ENCODE peak calls at places on chromosomes 2 and 18, in nine cellular contexts. One of them, this sample, is unnamed.

GRCh38 chr2:200039847-200040246 is 84.5 kb downstream of the MAIP1 start:
- DNase-seq in adrenal gland: no peak
- DNase-seq in neural progenitor cell: no peak
- DNase-seq in HCT116: no peak
- DNase-seq in BJ: peak; percentile 99
- DNase-seq in astrocyte of the spinal cord: peak; percentile 80
- DNase-seq in NB4: no peak
- DNase-seq in IMR-90: peak; percentile 99
- DNase-seq in endothelial cell of umbilical vein: no peak
- DNase-seq in this sample: no peak

GRCh38 chr2:10347559-10347941 is 44.8 kb downstream of the HPCAL1 start:
- DNase-seq in HCT116: no peak
- DNase-seq in neural progenitor cell: no peak
- DNase-seq in NB4: no peak
- DNase-seq in endothelial cell of umbilical vein: peak; percentile 37
- DNase-seq in adrenal gland: no peak
- DNase-seq in astrocyte of the spinal cord: no peak
- DNase-seq in BJ: no peak
- DNase-seq in IMR-90: no peak
- DNase-seq in this sample: no peak

GRCh38 chr2:160394153-160394552 is 99.5 kb downstream of the RBMS1 start:
- DNase-seq in NB4: peak; percentile 82
- DNase-seq in HCT116: no peak
- DNase-seq in endothelial cell of umbilical vein: no peak
- DNase-seq in IMR-90: no peak
- DNase-seq in BJ: no peak
- DNase-seq in astrocyte of the spinal cord: no peak
- DNase-seq in adrenal gland: no peak
- DNase-seq in neural progenitor cell: no peak
- DNase-seq in this sample: peak; percentile 38

GRCh38 chr2:67649331-67650071 is 252.4 kb downstream of the ETAA1 start:
- DNase-seq in endothelial cell of umbilical vein: peak; percentile 5
- DNase-seq in IMR-90: peak; percentile 61
- DNase-seq in astrocyte of the spinal cord: peak; percentile 23
- DNase-seq in HCT116: no peak
- DNase-seq in NB4: no peak
- DNase-seq in BJ: peak; percentile 66
- DNase-seq in neural progenitor cell: no peak
- DNase-seq in adrenal gland: peak; percentile 57
- DNase-seq in this sample: no peak

GRCh38 chr2:199602271-199602895 is 144.6 kb upstream of the SATB2 start:
- DNase-seq in adrenal gland: no peak
- DNase-seq in endothelial cell of umbilical vein: no peak
- DNase-seq in IMR-90: no peak
- DNase-seq in BJ: no peak
- DNase-seq in HCT116: peak; percentile 59
- DNase-seq in neural progenitor cell: peak; percentile 56
- DNase-seq in astrocyte of the spinal cord: no peak
- DNase-seq in NB4: peak; percentile 60
- DNase-seq in this sample: no peak

GRCh38 chr2:109422071-109422757 is 191.6 kb downstream of the SEPTIN10 start:
- DNase-seq in adrenal gland: no peak
- DNase-seq in astrocyte of the spinal cord: no peak
- DNase-seq in IMR-90: peak; percentile 28
- DNase-seq in BJ: no peak
- DNase-seq in endothelial cell of umbilical vein: no peak
- DNase-seq in neural progenitor cell: no peak
- DNase-seq in HCT116: no peak
- DNase-seq in NB4: no peak
- DNase-seq in this sample: no peak

GRCh38 chr2:9650119-9650821 is 19.5 kb upstream of the YWHAQ start:
- DNase-seq in NB4: no peak
- DNase-seq in adrenal gland: no peak
- DNase-seq in BJ: no peak
- DNase-seq in endothelial cell of umbilical vein: no peak
- DNase-seq in neural progenitor cell: no peak
- DNase-seq in IMR-90: no peak
- DNase-seq in astrocyte of the spinal cord: no peak
- DNase-seq in HCT116: no peak
- DNase-seq in this sample: no peak

GRCh38 chr2:46803911-46804670 is 111.5 kb downstream of the MCFD2 start:
- DNase-seq in endothelial cell of umbilical vein: no peak
- DNase-seq in neural progenitor cell: no peak
- DNase-seq in IMR-90: peak; percentile 96
- DNase-seq in BJ: peak; percentile 95
- DNase-seq in astrocyte of the spinal cord: peak; percentile 96
- DNase-seq in adrenal gland: peak; percentile 15
- DNase-seq in HCT116: peak; percentile 68
- DNase-seq in NB4: no peak
- DNase-seq in this sample: no peak

GRCh38 chr2:160752475-160753330 is 259.1 kb upstream of the RBMS1 start:
- DNase-seq in IMR-90: peak; percentile 64
- DNase-seq in HCT116: no peak
- DNase-seq in neural progenitor cell: no peak
- DNase-seq in endothelial cell of umbilical vein: peak; percentile 57
- DNase-seq in astrocyte of the spinal cord: peak; percentile 68
- DNase-seq in NB4: no peak
- DNase-seq in BJ: no peak
- DNase-seq in adrenal gland: no peak
- DNase-seq in this sample: no peak

GRCh38 chr18:52348209-52348608 is 8.2 kb downstream of the DCC start:
- DNase-seq in NB4: peak; percentile 36
- DNase-seq in adrenal gland: no peak
- DNase-seq in endothelial cell of umbilical vein: no peak
- DNase-seq in neural progenitor cell: peak; percentile 46
- DNase-seq in BJ: no peak
- DNase-seq in HCT116: no peak
- DNase-seq in astrocyte of the spinal cord: no peak
- DNase-seq in IMR-90: no peak
- DNase-seq in this sample: peak; percentile 33

GRCh38 chr2:62296833-62297641 is 101.1 kb downstream of the B3GNT2 start:
- DNase-seq in IMR-90: no peak
- DNase-seq in NB4: no peak
- DNase-seq in BJ: no peak
- DNase-seq in HCT116: no peak
- DNase-seq in astrocyte of the spinal cord: no peak
- DNase-seq in neural progenitor cell: no peak
- DNase-seq in adrenal gland: no peak
- DNase-seq in endothelial cell of umbilical vein: no peak
- DNase-seq in this sample: no peak

GRCh38 chr2:20625920-20626697 is 24.8 kb downstream of the HS1BP3 start:
- DNase-seq in BJ: no peak
- DNase-seq in neural progenitor cell: no peak
- DNase-seq in IMR-90: no peak
- DNase-seq in endothelial cell of umbilical vein: no peak
- DNase-seq in adrenal gland: peak; percentile 55
- DNase-seq in NB4: no peak
- DNase-seq in HCT116: no peak
- DNase-seq in astrocyte of the spinal cord: peak; percentile 66
- DNase-seq in this sample: no peak

GRCh38 chr2:166632616-166633015 is 138.6 kb upstream of the SCN7A start:
- DNase-seq in HCT116: no peak
- DNase-seq in neural progenitor cell: no peak
- DNase-seq in endothelial cell of umbilical vein: peak; percentile 39
- DNase-seq in astrocyte of the spinal cord: peak; percentile 99
- DNase-seq in NB4: no peak
- DNase-seq in adrenal gland: no peak
- DNase-seq in IMR-90: peak; percentile 98
- DNase-seq in BJ: peak; percentile 42
- DNase-seq in this sample: no peak

GRCh38 chr18:74171910-74172606 is 23.7 kb downstream of the TIMM21 start:
- DNase-seq in BJ: no peak
- DNase-seq in IMR-90: no peak
- DNase-seq in endothelial cell of umbilical vein: no peak
- DNase-seq in neural progenitor cell: no peak
- DNase-seq in adrenal gland: no peak
- DNase-seq in NB4: peak; percentile 12
- DNase-seq in HCT116: no peak
- DNase-seq in astrocyte of the spinal cord: no peak
- DNase-seq in this sample: peak; percentile 57

DNA sequence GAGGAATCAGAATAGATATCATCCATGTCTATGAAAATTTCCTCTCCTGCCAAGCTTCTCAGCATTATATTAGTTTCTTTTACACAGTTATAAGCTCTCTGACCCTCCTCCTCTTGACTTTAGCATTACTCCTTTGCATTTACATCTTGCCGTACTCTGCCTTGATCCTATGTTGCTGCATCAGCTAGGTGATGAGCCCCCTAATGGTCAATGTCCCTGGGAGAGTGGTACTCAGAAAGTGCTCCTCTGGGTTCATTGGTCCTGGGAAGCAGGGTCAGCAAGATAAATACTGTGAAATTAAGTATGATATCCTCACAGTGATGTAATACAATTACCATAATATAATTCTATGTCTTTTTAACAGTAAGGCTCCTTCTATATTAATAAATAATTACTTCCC is 74.1 kb downstream of the PKP4 start:
- DNase-seq in IMR-90: no peak
- DNase-seq in neural progenitor cell: no peak
- DNase-seq in adrenal gland: no peak
- DNase-seq in astrocyte of the spinal cord: no peak
- DNase-seq in HCT116: no peak
- DNase-seq in NB4: no peak
- DNase-seq in BJ: no peak
- DNase-seq in endothelial cell of umbilical vein: no peak
- DNase-seq in this sample: no peak
- TF ChIP-seq CTCF in IMR-90: no peak
- TF ChIP-seq CTCF in neural progenitor cell: no peak
- TF ChIP-seq CTCF in adrenal gland: no peak
- TF ChIP-seq CTCF in astrocyte of the spinal cord: no peak
- TF ChIP-seq CTCF in HCT116: no peak
- TF ChIP-seq CTCF in NB4: no peak
- TF ChIP-seq CTCF in BJ: no peak
- TF ChIP-seq CTCF in endothelial cell of umbilical vein: no peak
- TF ChIP-seq CTCF in this sample: no peak

GRCh38 chr2:156334496-156335478 is 2.3 kb upstream of the NR4A2 start:
- DNase-seq in endothelial cell of umbilical vein: peak; percentile 90
- DNase-seq in neural progenitor cell: peak; percentile 76
- DNase-seq in BJ: peak; percentile 48
- DNase-seq in IMR-90: peak; percentile 94
- DNase-seq in HCT116: peak; percentile 79
- DNase-seq in astrocyte of the spinal cord: peak; percentile 95
- DNase-seq in NB4: no peak
- DNase-seq in adrenal gland: peak; percentile 97
- DNase-seq in this sample: peak; percentile 75
- TF ChIP-seq CTCF in endothelial cell of umbilical vein: no peak
- TF ChIP-seq CTCF in neural progenitor cell: peak; percentile 1
- TF ChIP-seq CTCF in BJ: peak; percentile 35
- TF ChIP-seq CTCF in IMR-90: peak; percentile 37
- TF ChIP-seq CTCF in HCT116: no peak
- TF ChIP-seq CTCF in astrocyte of the spinal cord: peak; percentile 26
- TF ChIP-seq CTCF in NB4: no peak
- TF ChIP-seq CTCF in adrenal gland: no peak
- TF ChIP-seq CTCF in this sample: peak; percentile 12

DNA sequence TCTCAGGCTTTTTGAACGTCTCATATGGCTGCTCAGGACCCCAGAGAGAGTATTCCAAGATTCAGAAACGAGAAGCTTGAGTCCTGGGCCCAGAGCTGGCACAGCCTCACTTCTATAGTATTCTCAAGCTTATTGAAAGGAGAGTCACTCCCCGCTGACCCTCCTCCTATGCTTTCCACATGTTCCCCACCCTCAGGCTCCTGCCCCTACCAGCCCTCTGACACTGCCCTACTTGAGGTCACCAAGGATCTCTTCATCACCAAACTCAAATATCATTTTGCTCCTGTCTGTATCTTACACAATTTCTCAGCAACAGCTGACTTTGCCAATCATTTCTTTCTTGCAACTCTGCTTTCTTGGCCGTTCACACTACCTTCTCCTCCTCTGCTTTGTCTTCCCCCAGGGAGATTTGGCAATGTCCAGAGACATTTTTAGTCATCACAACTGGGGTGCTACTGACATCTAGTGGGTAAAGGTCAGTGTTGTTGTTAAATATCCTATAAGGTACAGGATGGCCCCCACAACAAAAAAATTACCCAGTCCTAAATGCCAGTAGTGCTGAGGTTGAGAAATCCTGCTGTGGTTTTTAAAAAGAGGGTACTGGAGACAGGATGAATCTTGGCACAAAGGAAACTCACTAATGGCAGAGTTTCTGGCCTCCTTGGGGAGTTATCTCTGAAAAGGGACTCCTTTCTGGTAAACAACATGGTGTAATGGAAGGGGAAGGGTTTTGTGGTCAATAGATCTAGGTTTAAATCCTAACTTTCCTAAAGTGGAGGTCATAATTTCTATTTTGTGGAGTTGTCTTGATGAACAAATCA is 26.9 kb upstream of the INSIG2 start:
- DNase-seq in endothelial cell of umbilical vein: peak; percentile 7
- DNase-seq in NB4: peak; percentile 85
- DNase-seq in astrocyte of the spinal cord: peak; percentile 67
- DNase-seq in IMR-90: peak; percentile 12
- DNase-seq in adrenal gland: no peak
- DNase-seq in HCT116: no peak
- DNase-seq in neural progenitor cell: peak; percentile 50
- DNase-seq in BJ: no peak
- DNase-seq in this sample: peak; percentile 71
- TF ChIP-seq CTCF in endothelial cell of umbilical vein: no peak
- TF ChIP-seq CTCF in NB4: peak; percentile 44
- TF ChIP-seq CTCF in astrocyte of the spinal cord: peak; percentile 45
- TF ChIP-seq CTCF in IMR-90: peak; percentile 27
- TF ChIP-seq CTCF in adrenal gland: no peak
- TF ChIP-seq CTCF in HCT116: peak; percentile 29
- TF ChIP-seq CTCF in neural progenitor cell: peak; percentile 58
- TF ChIP-seq CTCF in BJ: peak; percentile 55
- TF ChIP-seq CTCF in this sample: peak; percentile 53

GRCh38 chr2:83234291-83234690 is 1224.8 kb downstream of the SUCLG1 start:
- DNase-seq in astrocyte of the spinal cord: no peak
- DNase-seq in neural progenitor cell: peak; percentile 2
- DNase-seq in endothelial cell of umbilical vein: no peak
- DNase-seq in HCT116: no peak
- DNase-seq in IMR-90: no peak
- DNase-seq in NB4: no peak
- DNase-seq in BJ: no peak
- DNase-seq in adrenal gland: no peak
- DNase-seq in this sample: no peak

GRCh38 chr2:83229443-83229842 is 1229.6 kb downstream of the SUCLG1 start:
- DNase-seq in neural progenitor cell: no peak
- DNase-seq in astrocyte of the spinal cord: no peak
- DNase-seq in HCT116: no peak
- DNase-seq in BJ: no peak
- DNase-seq in adrenal gland: no peak
- DNase-seq in IMR-90: no peak
- DNase-seq in endothelial cell of umbilical vein: no peak
- DNase-seq in NB4: no peak
- DNase-seq in this sample: no peak

GRCh38 chr2:83238111-83238510 is 1221.0 kb downstream of the SUCLG1 start:
- DNase-seq in neural progenitor cell: no peak
- DNase-seq in endothelial cell of umbilical vein: no peak
- DNase-seq in astrocyte of the spinal cord: no peak
- DNase-seq in BJ: no peak
- DNase-seq in adrenal gland: no peak
- DNase-seq in HCT116: no peak
- DNase-seq in IMR-90: no peak
- DNase-seq in NB4: no peak
- DNase-seq in this sample: no peak

DNA sequence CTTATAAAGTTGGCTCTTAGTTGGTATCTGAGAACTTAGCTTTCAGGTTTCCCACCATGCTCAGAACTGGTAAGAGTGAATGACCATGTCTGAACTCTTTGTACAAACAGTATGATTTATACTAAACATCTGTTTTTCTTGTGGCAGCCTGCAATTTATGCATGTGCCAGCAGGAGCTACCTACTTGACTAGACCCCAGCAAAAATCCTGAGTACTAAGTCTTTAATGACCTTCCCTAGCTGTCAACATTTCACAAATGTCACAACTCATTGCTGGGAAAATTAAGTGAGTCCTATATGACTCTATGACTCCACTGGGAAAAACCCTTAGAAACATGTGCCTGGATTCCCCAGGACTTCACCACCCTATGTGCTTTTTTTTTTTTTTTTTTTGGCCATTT is 1225.8 kb downstream of the SUCLG1 start:
- DNase-seq in NB4: no peak
- DNase-seq in endothelial cell of umbilical vein: no peak
- DNase-seq in neural progenitor cell: no peak
- DNase-seq in HCT116: peak; percentile 4
- DNase-seq in astrocyte of the spinal cord: no peak
- DNase-seq in BJ: no peak
- DNase-seq in adrenal gland: no peak
- DNase-seq in IMR-90: no peak
- DNase-seq in this sample: no peak
- TF ChIP-seq CTCF in NB4: no peak
- TF ChIP-seq CTCF in endothelial cell of umbilical vein: no peak
- TF ChIP-seq CTCF in neural progenitor cell: peak; percentile 16
- TF ChIP-seq CTCF in HCT116: no peak
- TF ChIP-seq CTCF in astrocyte of the spinal cord: no peak
- TF ChIP-seq CTCF in BJ: no peak
- TF ChIP-seq CTCF in adrenal gland: no peak
- TF ChIP-seq CTCF in IMR-90: no peak
- TF ChIP-seq CTCF in this sample: no peak